ENCODE peak calls at places on chromosomes 4 and X, in nine cellular contexts. S, Z, I, B, C, F, D, O and X are unnamed samples. For H3K36me3, the result is how much of the 10 kb centered on the place peaks cover.

GRCh38 chrX:1391707-1392375 is at the start of gene SLC25A6:
- DNase-seq in S (peak), Z (peak), I (peak), B (peak), C (peak), F (peak), D (peak), O (peak), X (peak)

GRCh38 chr4:143240920-143241319 is 56.2 kb downstream of the USP38 start:
- DNase-seq in S (no peak), Z (no peak), I (no peak), B (no peak), C (no peak), F (no peak), D (no peak), O (no peak), X (no peak)

GRCh38 chr4:72094054-72094780 is 62.4 kb downstream of the NPFFR2 start:
- DNase-seq in S (no peak), Z (no peak), I (no peak), B (no peak), C (no peak), F (no peak), D (no peak), O (no peak), X (no peak)

GRCh38 chr4:2930821-2931764 is 32.1 kb downstream of the NOP14 start:
- DNase-seq in S (peak), Z (no peak), I (no peak), B (no peak), C (no peak), F (no peak), D (no peak), O (peak), X (no peak)

GRCh38 chr4:151031831-151032605 is 16.9 kb upstream of the LRBA start:
- DNase-seq in S (no peak), Z (peak), I (no peak), B (no peak), C (no peak), F (no peak), D (peak), O (no peak), X (no peak)

GRCh38 chr4:78939667-78940008 is 400 bp upstream of the PAQR3 start:
- DNase-seq in S (no peak), Z (no peak), I (no peak), B (no peak), C (no peak), F (no peak), D (peak), O (no peak), X (no peak)

GRCh38 chrX:133677123-133678063 is 262.1 kb upstream of the GPC4 start:
- DNase-seq in S (no peak), Z (no peak), I (no peak), B (no peak), C (no peak), F (no peak), D (no peak), O (no peak), X (no peak)

GRCh38 chr4:175330236-175330635 is 412.1 kb downstream of the ADAM29 start:
- DNase-seq in S (no peak), Z (no peak), I (no peak), B (no peak), C (no peak), F (no peak), D (no peak), O (no peak), X (no peak)

GRCh38 chr4:186724048-186724860 is 598 bp upstream of the FAT1 start:
- DNase-seq in S (peak), Z (peak), I (peak), B (no peak), C (no peak), F (peak), D (peak), O (peak), X (no peak)

DNA sequence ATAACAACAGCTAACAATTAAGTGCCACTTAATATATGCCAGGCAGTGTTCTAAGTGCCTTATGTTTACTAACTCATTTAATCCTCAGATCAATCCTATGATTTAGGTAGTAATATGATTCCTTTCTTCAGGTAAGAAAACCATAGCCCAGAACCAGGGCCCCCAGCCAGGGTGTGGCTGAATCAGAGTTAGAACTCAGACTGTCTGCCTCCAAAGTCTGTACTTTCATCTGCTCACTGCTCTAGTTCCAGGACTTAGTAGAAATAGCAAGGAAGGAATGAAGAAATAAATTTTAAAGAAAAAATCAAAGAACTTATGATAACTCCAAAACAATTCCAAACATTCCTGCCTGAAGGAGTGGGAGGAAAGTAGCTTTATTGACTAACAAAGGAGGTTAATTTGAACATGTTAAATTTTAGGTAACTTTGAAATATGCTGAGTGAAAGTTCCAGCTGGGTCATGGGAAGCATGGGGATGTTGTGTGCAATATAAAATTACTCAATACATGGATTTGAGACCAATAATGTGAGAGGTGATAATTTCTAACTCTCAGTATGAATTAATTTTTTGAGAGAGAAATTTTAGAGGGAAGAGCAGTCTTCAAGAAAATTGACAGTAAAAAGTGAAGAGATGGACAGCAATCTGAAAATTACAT is 8.8 kb upstream of the ADH1C start:
- DNase-seq in S (peak), Z (no peak), I (no peak), B (no peak), C (no peak), F (no peak), D (no peak), O (no peak), X (no peak)
- TF ChIP-seq CTCF in S (no peak), Z (no peak), I (no peak), B (no peak), C (no peak), F (no peak), D (no peak), O (no peak), X (no peak)

DNA sequence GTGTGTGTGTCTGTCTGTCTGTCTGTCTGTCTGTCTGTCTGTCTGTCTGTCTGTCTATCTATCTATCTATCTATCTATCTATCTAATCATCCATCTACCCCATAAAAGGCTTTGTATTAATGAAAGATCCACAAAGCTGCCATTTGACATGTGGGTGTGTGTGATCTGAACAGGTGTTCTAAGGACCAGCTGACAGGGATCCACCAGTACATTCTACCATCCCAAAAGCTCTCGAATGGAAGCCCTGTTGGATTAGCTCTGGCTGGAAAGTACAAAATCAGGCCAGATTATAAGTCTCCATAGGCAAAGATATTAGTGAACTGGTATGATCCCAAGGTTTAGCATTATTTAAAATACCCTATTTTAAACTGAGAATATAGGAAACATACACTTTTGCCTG is 299.3 kb downstream of the CAMK2D start:
- DNase-seq in S (no peak), Z (no peak), I (no peak), B (no peak), C (no peak), F (no peak), D (no peak), O (no peak), X (no peak)
- H3K36me3 ChIP-seq in S (under half), Z (under half), I (under half), B (under half), C (half or more), F (under half), D (under half), O (under half), X (under half)

DNA sequence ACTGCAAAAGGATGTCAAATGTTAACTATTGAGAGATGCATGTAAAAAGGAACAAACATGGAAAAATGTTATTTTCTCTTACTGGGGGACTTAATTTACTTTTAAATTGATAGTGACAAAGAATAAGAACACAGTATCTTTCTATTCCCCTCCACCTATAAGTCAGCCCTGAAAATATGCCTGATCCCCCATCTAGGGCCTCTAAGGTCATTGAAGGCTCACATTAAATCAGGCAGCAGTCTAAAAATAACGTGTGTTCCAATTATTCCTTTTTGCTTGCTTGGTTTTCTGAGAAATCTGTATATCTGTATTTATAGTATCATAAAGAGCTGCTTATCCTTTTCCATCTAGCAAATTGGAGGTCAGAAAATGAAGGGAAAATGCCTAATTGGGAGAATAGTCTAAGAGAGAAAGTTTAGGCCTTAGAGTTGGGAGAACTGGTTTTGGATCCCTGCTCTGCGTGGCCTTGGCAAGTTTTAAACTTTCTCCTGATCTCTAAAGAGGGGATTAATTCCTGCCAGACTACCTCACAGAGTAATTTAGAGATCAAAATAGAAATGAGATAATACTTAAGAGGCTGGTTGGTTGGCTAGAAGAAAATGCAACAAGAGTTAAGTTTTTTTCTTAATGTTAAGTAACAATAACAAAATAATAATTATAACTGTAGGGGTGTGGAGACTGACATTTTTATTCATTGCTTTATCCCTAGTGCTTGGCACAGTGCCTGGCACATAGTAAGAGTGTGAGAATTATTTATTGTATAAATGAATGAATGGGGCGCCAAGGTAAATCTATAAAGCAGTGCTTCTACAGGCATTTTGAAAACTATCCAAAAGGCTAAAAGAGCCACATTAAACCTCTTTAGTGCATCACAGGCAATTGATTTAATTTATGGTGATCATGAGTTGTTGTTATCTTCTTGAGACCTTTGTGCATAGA is 160.3 kb downstream of the RASL11B start:
- DNase-seq in S (peak), Z (no peak), I (no peak), B (no peak), C (no peak), F (no peak), D (no peak), O (no peak), X (no peak)
- TF ChIP-seq CTCF in S (no peak), Z (no peak), I (no peak), B (no peak), C (no peak), F (no peak), D (no peak), O (no peak), X (no peak)

GRCh38 chrX:51899741-51900140 is 6.3 kb downstream of the MAGED1 start:
- DNase-seq in S (no peak), Z (no peak), I (no peak), B (no peak), C (no peak), F (no peak), D (no peak), O (no peak), X (peak)
- H3K36me3 ChIP-seq in S (under half), Z (under half), I (under half), B (under half), C (under half), F (under half), D (half or more), O (under half), X (under half)

GRCh38 chr4:139085141-139085540 is 69.6 kb downstream of the NOCT start:
- DNase-seq in S (no peak), Z (peak), I (no peak), B (no peak), C (peak), F (no peak), D (no peak), O (no peak), X (no peak)

GRCh38 chr4:139084425-139085093 is 69.0 kb downstream of the NOCT start:
- DNase-seq in S (no peak), Z (no peak), I (no peak), B (no peak), C (no peak), F (no peak), D (peak), O (no peak), X (no peak)

GRCh38 chr4:139082750-139083532 is 67.4 kb downstream of the NOCT start:
- DNase-seq in S (peak), Z (peak), I (peak), B (peak), C (peak), F (peak), D (peak), O (peak), X (peak)

GRCh38 chr4:139078926-139079325 is 63.3 kb downstream of the NOCT start:
- DNase-seq in S (no peak), Z (no peak), I (no peak), B (no peak), C (no peak), F (no peak), D (no peak), O (no peak), X (no peak)

DNA sequence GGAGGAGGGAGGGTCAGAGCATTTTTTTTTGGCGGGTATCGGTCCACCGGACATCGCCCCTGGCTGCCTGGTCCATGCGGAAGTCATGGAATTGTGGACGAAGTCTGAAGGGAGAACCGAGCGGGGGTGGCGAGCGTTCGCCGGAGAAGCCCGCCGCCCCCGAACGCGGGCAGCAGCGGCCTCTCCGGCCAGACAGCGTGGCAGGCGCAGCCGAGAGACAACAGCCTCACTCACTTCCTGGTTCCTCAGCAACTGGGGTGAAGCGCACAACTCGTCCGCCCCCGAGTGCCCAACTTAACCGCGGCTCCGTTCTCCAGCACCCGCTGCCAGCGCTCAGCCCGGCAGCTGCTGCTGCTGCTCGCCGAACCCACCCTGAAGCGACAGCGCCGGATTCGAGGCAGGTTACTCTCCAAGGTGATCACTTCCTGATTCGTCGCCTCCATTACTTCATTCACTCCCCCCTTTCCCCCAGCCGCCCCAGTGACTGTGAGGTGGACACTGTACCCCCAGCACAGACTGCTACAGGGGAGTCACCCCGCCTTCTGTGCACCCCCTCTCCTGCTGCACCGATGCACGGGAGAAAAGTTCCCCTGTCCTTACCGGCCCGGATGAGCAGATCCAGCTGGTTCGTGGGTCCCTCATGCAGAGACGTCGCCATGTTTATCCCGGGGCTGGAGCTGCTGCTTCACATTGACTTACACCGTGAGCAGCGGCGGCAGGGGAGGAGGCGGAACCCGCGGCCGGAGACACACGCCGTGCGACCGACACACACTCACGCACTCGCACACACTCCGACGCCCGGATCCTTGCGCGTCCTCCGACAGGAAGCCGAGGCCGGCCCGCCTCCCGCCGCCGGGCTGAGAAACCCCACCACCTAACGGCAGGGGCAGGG is 68.2 kb downstream of the NOCT start:
- DNase-seq in S (peak), Z (peak), I (peak), B (peak), C (peak), F (peak), D (peak), O (peak), X (no peak)
- TF ChIP-seq CTCF in S (peak), Z (no peak), I (peak), B (peak), C (peak), F (peak), D (peak), O (peak), X (peak)

GRCh38 chr4:182885738-182886077 is 31.5 kb downstream of the DCTD start:
- DNase-seq in S (no peak), Z (no peak), I (no peak), B (no peak), C (no peak), F (no peak), D (no peak), O (no peak), X (no peak)
- H3K36me3 ChIP-seq in S (under half), Z (under half), I (under half), B (under half), C (under half), F (under half), D (under half), O (under half), X (under half)

DNA sequence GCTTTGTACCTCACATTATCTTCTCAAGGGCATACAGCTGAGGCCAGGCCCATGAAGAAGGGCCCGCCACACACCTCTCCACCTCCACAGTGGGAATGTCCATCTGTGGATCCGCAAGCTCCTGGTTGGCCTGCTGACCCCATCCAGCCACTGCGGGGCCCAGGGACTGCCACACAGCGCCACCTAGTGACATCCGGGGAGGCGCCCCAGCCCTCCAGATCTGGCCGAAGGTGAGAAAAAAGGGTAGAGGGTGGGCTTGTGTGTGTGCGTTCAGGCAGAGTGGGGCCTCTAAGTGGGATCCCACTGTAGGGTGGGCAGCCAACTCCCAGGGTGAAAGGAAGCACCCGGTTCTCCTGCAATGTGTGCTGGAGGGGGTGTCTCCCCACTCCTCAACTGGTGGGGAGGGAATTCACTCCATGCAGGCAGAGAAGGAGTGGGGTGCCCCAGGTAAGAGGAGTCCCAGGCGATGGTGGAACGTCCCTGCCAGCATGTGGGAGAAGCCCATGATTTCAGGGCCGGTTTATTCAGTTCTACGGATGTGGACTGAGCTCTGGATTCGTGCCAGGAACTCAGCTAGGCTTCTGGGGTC is 117.3 kb downstream of the ENPP6 start:
- DNase-seq in S (no peak), Z (peak), I (no peak), B (no peak), C (peak), F (no peak), D (peak), O (peak), X (no peak)
- TF ChIP-seq CTCF in S (peak), Z (peak), I (peak), B (peak), C (peak), F (no peak), D (peak), O (peak), X (peak)

GRCh38 chr4:56909083-56909981 is 1.6 kb downstream of the REST start:
- DNase-seq in S (peak), Z (peak), I (peak), B (peak), C (peak), F (peak), D (peak), O (peak), X (no peak)

GRCh38 chr4:56910172-56910967 is 2.7 kb downstream of the REST start:
- DNase-seq in S (no peak), Z (peak), I (no peak), B (no peak), C (peak), F (no peak), D (no peak), O (no peak), X (no peak)

GRCh38 chr4:56908206-56909082 is 744 bp downstream of the REST start:
- DNase-seq in S (peak), Z (peak), I (peak), B (peak), C (peak), F (peak), D (peak), O (peak), X (no peak)

DNA sequence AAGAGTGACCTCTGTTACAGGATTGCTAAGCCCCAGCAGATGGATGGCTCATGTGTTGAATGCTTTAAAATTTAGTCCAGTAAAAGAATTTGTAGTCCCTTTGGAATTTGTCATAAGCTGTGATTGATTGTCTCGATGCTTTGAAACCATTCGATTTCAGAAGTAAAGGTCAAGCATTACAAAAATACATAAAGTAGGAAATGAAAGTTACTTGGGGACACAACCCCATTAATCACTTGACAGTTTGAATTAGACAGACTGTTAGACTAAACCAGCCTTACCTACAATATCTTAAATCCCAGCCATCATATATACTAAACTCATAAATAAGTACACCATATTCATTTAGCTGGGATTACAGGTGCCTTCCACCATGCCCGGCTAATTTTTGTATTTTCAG is 6.6 kb downstream of the REST start:
- DNase-seq in S (no peak), Z (no peak), I (no peak), B (no peak), C (no peak), F (no peak), D (no peak), O (no peak), X (no peak)
- H3K36me3 ChIP-seq in S (under half), Z (under half), I (under half), B (under half), C (half or more), F (under half), D (under half), O (under half), X (under half)